ENCODE peak calls at places on chromosomes 16 and 17, in eight cellular contexts. One of them, this sample, is unnamed.

GRCh38 chr17:31919802-31920525 is 16.8 kb upstream of the SUZ12 start:
- DNase-seq in HEK293T: no peak
- DNase-seq in aorta: no peak
- DNase-seq in activated T-cell treated with anti-CD3 and anti-CD28 coated beads for 1 hour: no peak
- DNase-seq in effector memory CD8-positive, alpha-beta T cell: no peak
- DNase-seq in islet precursor cell: peak
- DNase-seq in germinal center: no peak
- DNase-seq in iris pigment epithelial cell: peak
- DNase-seq in this sample: no peak

GRCh38 chr17:6596941-6597340 is 40.6 kb upstream of the PITPNM3 start:
- DNase-seq in HEK293T: no peak
- DNase-seq in aorta: no peak
- DNase-seq in activated T-cell treated with anti-CD3 and anti-CD28 coated beads for 1 hour: no peak
- DNase-seq in effector memory CD8-positive, alpha-beta T cell: no peak
- DNase-seq in islet precursor cell: no peak
- DNase-seq in germinal center: no peak
- DNase-seq in iris pigment epithelial cell: no peak
- DNase-seq in this sample: no peak

GRCh38 chr16:2952679-2953078 is 11.4 kb upstream of the KREMEN2 start:
- DNase-seq in HEK293T: no peak
- DNase-seq in aorta: no peak
- DNase-seq in activated T-cell treated with anti-CD3 and anti-CD28 coated beads for 1 hour: no peak
- DNase-seq in effector memory CD8-positive, alpha-beta T cell: no peak
- DNase-seq in islet precursor cell: no peak
- DNase-seq in germinal center: no peak
- DNase-seq in iris pigment epithelial cell: no peak
- DNase-seq in this sample: no peak

GRCh38 chr17:21095735-21096134 is 31.0 kb upstream of the DHRS7B start:
- DNase-seq in HEK293T: no peak
- DNase-seq in aorta: no peak
- DNase-seq in activated T-cell treated with anti-CD3 and anti-CD28 coated beads for 1 hour: no peak
- DNase-seq in effector memory CD8-positive, alpha-beta T cell: no peak
- DNase-seq in islet precursor cell: no peak
- DNase-seq in germinal center: no peak
- DNase-seq in iris pigment epithelial cell: no peak
- DNase-seq in this sample: no peak

GRCh38 chr17:38461683-38462082 is 33.4 kb downstream of the ARHGAP23 start:
- DNase-seq in HEK293T: no peak
- DNase-seq in aorta: no peak
- DNase-seq in activated T-cell treated with anti-CD3 and anti-CD28 coated beads for 1 hour: no peak
- DNase-seq in effector memory CD8-positive, alpha-beta T cell: no peak
- DNase-seq in islet precursor cell: no peak
- DNase-seq in germinal center: no peak
- DNase-seq in iris pigment epithelial cell: no peak
- DNase-seq in this sample: no peak

GRCh38 chr17:37392024-37392590 is 14.5 kb downstream of the ACACA start:
- DNase-seq in HEK293T: no peak
- DNase-seq in aorta: no peak
- DNase-seq in activated T-cell treated with anti-CD3 and anti-CD28 coated beads for 1 hour: no peak
- DNase-seq in effector memory CD8-positive, alpha-beta T cell: no peak
- DNase-seq in islet precursor cell: peak
- DNase-seq in germinal center: no peak
- DNase-seq in iris pigment epithelial cell: peak
- DNase-seq in this sample: no peak

GRCh38 chr17:6910987-6911603 is 79.6 kb upstream of the TEKT1 start:
- DNase-seq in HEK293T: no peak
- DNase-seq in aorta: no peak
- DNase-seq in activated T-cell treated with anti-CD3 and anti-CD28 coated beads for 1 hour: no peak
- DNase-seq in effector memory CD8-positive, alpha-beta T cell: peak
- DNase-seq in islet precursor cell: no peak
- DNase-seq in germinal center: peak
- DNase-seq in iris pigment epithelial cell: peak
- DNase-seq in this sample: no peak

GRCh38 chr16:75481475-75481874 is 13.8 kb downstream of the CHST6 start:
- DNase-seq in HEK293T: peak
- DNase-seq in aorta: no peak
- DNase-seq in activated T-cell treated with anti-CD3 and anti-CD28 coated beads for 1 hour: no peak
- DNase-seq in effector memory CD8-positive, alpha-beta T cell: no peak
- DNase-seq in islet precursor cell: no peak
- DNase-seq in germinal center: no peak
- DNase-seq in iris pigment epithelial cell: no peak
- DNase-seq in this sample: no peak

GRCh38 chr17:9273334-9274118 is 252.2 kb downstream of the NTN1 start:
- DNase-seq in HEK293T: no peak
- DNase-seq in aorta: no peak
- DNase-seq in activated T-cell treated with anti-CD3 and anti-CD28 coated beads for 1 hour: no peak
- DNase-seq in effector memory CD8-positive, alpha-beta T cell: no peak
- DNase-seq in islet precursor cell: no peak
- DNase-seq in germinal center: no peak
- DNase-seq in iris pigment epithelial cell: no peak
- DNase-seq in this sample: no peak

GRCh38 chr17:46020023-46020735 is 21.1 kb downstream of the STH start:
- DNase-seq in HEK293T: no peak
- DNase-seq in aorta: peak
- DNase-seq in activated T-cell treated with anti-CD3 and anti-CD28 coated beads for 1 hour: peak
- DNase-seq in effector memory CD8-positive, alpha-beta T cell: peak
- DNase-seq in islet precursor cell: no peak
- DNase-seq in germinal center: peak
- DNase-seq in iris pigment epithelial cell: no peak
- DNase-seq in this sample: no peak

GRCh38 chr16:88376835-88377726 is 5.7 kb upstream of the ZNF469 start:
- DNase-seq in HEK293T: no peak
- DNase-seq in aorta: peak
- DNase-seq in activated T-cell treated with anti-CD3 and anti-CD28 coated beads for 1 hour: no peak
- DNase-seq in effector memory CD8-positive, alpha-beta T cell: no peak
- DNase-seq in islet precursor cell: no peak
- DNase-seq in germinal center: no peak
- DNase-seq in iris pigment epithelial cell: no peak
- DNase-seq in this sample: peak

GRCh38 chr17:12282056-12282455 is 261.4 kb downstream of the MAP2K4 start:
- DNase-seq in HEK293T: no peak
- DNase-seq in aorta: no peak
- DNase-seq in activated T-cell treated with anti-CD3 and anti-CD28 coated beads for 1 hour: no peak
- DNase-seq in effector memory CD8-positive, alpha-beta T cell: no peak
- DNase-seq in islet precursor cell: no peak
- DNase-seq in germinal center: no peak
- DNase-seq in iris pigment epithelial cell: peak
- DNase-seq in this sample: no peak

GRCh38 chr16:19314718-19315425 is 29.3 kb downstream of the CLEC19A start:
- DNase-seq in HEK293T: no peak
- DNase-seq in aorta: no peak
- DNase-seq in activated T-cell treated with anti-CD3 and anti-CD28 coated beads for 1 hour: no peak
- DNase-seq in effector memory CD8-positive, alpha-beta T cell: no peak
- DNase-seq in islet precursor cell: no peak
- DNase-seq in germinal center: no peak
- DNase-seq in iris pigment epithelial cell: no peak
- DNase-seq in this sample: no peak

GRCh38 chr17:44543213-44543904 is 13.9 kb upstream of the FZD2 start:
- DNase-seq in HEK293T: no peak
- DNase-seq in aorta: no peak
- DNase-seq in activated T-cell treated with anti-CD3 and anti-CD28 coated beads for 1 hour: no peak
- DNase-seq in effector memory CD8-positive, alpha-beta T cell: no peak
- DNase-seq in islet precursor cell: peak
- DNase-seq in germinal center: no peak
- DNase-seq in iris pigment epithelial cell: peak
- DNase-seq in this sample: no peak

GRCh38 chr17:74417178-74418045 is 14.5 kb upstream of the GPRC5C start:
- DNase-seq in HEK293T: no peak
- DNase-seq in aorta: no peak
- DNase-seq in activated T-cell treated with anti-CD3 and anti-CD28 coated beads for 1 hour: no peak
- DNase-seq in effector memory CD8-positive, alpha-beta T cell: no peak
- DNase-seq in islet precursor cell: peak
- DNase-seq in germinal center: no peak
- DNase-seq in iris pigment epithelial cell: peak
- DNase-seq in this sample: no peak

GRCh38 chr16:17440131-17440530 is 30.6 kb downstream of the XYLT1 start:
- DNase-seq in HEK293T: no peak
- DNase-seq in aorta: no peak
- DNase-seq in activated T-cell treated with anti-CD3 and anti-CD28 coated beads for 1 hour: no peak
- DNase-seq in effector memory CD8-positive, alpha-beta T cell: no peak
- DNase-seq in islet precursor cell: no peak
- DNase-seq in germinal center: peak
- DNase-seq in iris pigment epithelial cell: no peak
- DNase-seq in this sample: no peak

GRCh38 chr17:63222655-63223054 is 223.5 kb downstream of the CYB561 start:
- DNase-seq in HEK293T: no peak
- DNase-seq in aorta: no peak
- DNase-seq in activated T-cell treated with anti-CD3 and anti-CD28 coated beads for 1 hour: no peak
- DNase-seq in effector memory CD8-positive, alpha-beta T cell: no peak
- DNase-seq in islet precursor cell: no peak
- DNase-seq in germinal center: no peak
- DNase-seq in iris pigment epithelial cell: peak
- DNase-seq in this sample: no peak

GRCh38 chr17:5488752-5489151 is 2.4 kb downstream of the MIS12 start:
- DNase-seq in HEK293T: no peak
- DNase-seq in aorta: no peak
- DNase-seq in activated T-cell treated with anti-CD3 and anti-CD28 coated beads for 1 hour: no peak
- DNase-seq in effector memory CD8-positive, alpha-beta T cell: no peak
- DNase-seq in islet precursor cell: no peak
- DNase-seq in germinal center: no peak
- DNase-seq in iris pigment epithelial cell: no peak
- DNase-seq in this sample: no peak

This sample was measured in Right ventricle myocardium inferior.